ENCODE peak calls at places on chromosomes 2 and 18, in six cellular contexts. J is HCT116, M is K562, B is HepG2, K is H1, W is GM12878. V is an unnamed sample.

GRCh38 chr2:38406597-38407110 is 29.6 kb upstream of the ATL2 start:
- DNase-seq in W (no peak), J (no peak), B (peak; percentile 82), K (no peak), M (no peak), V (peak; percentile 79)

GRCh38 chr2:3078684-3079083 is 298.9 kb downstream of the EIPR1 start:
- DNase-seq in W (no peak), M (peak; percentile 35), J (no peak), B (no peak), K (no peak), V (no peak)

GRCh38 chr18:49814147-49814499 is 790 bp upstream of the ACAA2 start:
- DNase-seq in W (no peak), J (no peak), B (peak; percentile 23), M (peak; percentile 69), K (no peak), V (peak; percentile 13)

GRCh38 chr2:174449033-174449432 is 37.8 kb downstream of the GPR155 start:
- DNase-seq in M (no peak), B (no peak), W (no peak), J (no peak), K (no peak), V (no peak)

GRCh38 chr2:98043101-98043500 is 43.9 kb upstream of the VWA3B start:
- DNase-seq in W (no peak), B (no peak), J (no peak), K (no peak), M (no peak), V (no peak)

GRCh38 chr2:9941196-9941995 is 10.1 kb upstream of the GRHL1 start:
- DNase-seq in W (no peak), J (no peak), K (no peak), M (peak; percentile 52), B (peak; percentile 84), V (no peak)

GRCh38 chr18:32258558-32259204 is 68.8 kb downstream of the MEP1B start:
- DNase-seq in K (no peak), B (no peak), W (no peak), M (no peak), J (no peak), V (no peak)

GRCh38 chr18:68439672-68440071 is 275.2 kb downstream of the TMX3 start:
- DNase-seq in W (no peak), K (no peak), B (no peak), M (no peak), J (no peak), V (no peak)

GRCh38 chr2:23107341-23107941 is 277.5 kb upstream of the KLHL29 start:
- DNase-seq in J (no peak), W (no peak), K (no peak), M (no peak), B (no peak), V (no peak)

GRCh38 chr18:10140461-10140911 is 226.7 kb downstream of the VAPA start:
- DNase-seq in B (no peak), J (no peak), M (no peak), K (no peak), W (no peak), V (peak; percentile 28)

GRCh38 chr2:235670974-235671787 is 177.3 kb downstream of the AGAP1 start:
- DNase-seq in W (no peak), M (no peak), B (no peak), K (no peak), J (no peak), V (no peak)

GRCh38 chr18:75365837-75366236 is 61.7 kb downstream of the SMIM21 start:
- DNase-seq in K (no peak), W (no peak), M (no peak), J (no peak), B (no peak), V (no peak)

GRCh38 chr18:50933684-50934083 is 34.2 kb upstream of the ELAC1 start:
- DNase-seq in K (no peak), B (no peak), M (peak; percentile 50), J (no peak), W (no peak), V (no peak)

GRCh38 chr2:152513681-152514080 is 178.7 kb downstream of the FMNL2 start:
- DNase-seq in M (no peak), W (no peak), K (no peak), B (no peak), J (peak; percentile 22), V (no peak)

GRCh38 chr18:57915848-57916596 is 112.9 kb upstream of the ATP8B1 start:
- DNase-seq in M (peak; percentile 11), B (peak; percentile 17), W (no peak), J (no peak), K (no peak), V (no peak)

GRCh38 chr18:45688834-45689233 is 35.1 kb upstream of the SLC14A1 start:
- DNase-seq in J (no peak), K (no peak), B (no peak), M (no peak), W (no peak), V (no peak)

GRCh38 chr2:190881074-190881479 is 456 bp downstream of the GLS start:
- DNase-seq in W (no peak), J (no peak), M (no peak), B (no peak), K (no peak), V (no peak)

GRCh38 chr2:221380049-221380448 is 192.1 kb downstream of the EPHA4 start:
- DNase-seq in M (no peak), B (no peak), J (no peak), K (no peak), W (no peak), V (no peak)

GRCh38 chr2:42048318-42049251 is 764 bp downstream of the PKDCC start:
- DNase-seq in K (no peak), M (no peak), W (no peak), J (no peak), B (no peak), V (no peak)

GRCh38 chr2:28956890-28957289 is 24.2 kb upstream of the TOGARAM2 start:
- DNase-seq in W (no peak), M (peak; percentile 21), J (peak; percentile 44), B (no peak), K (no peak), V (no peak)

GRCh38 chr2:40652155-40652554 is 200.3 kb upstream of the SLC8A1 start:
- DNase-seq in W (no peak), M (no peak), K (no peak), J (no peak), B (no peak), V (no peak)

GRCh38 chr2:1586946-1587840 is 157.1 kb downstream of the PXDN start:
- DNase-seq in J (no peak), K (no peak), W (no peak), B (no peak), M (no peak), V (no peak)

GRCh38 chr2:231200805-231201474 is 2.5 kb downstream of the ARMC9 start:
- DNase-seq in B (no peak), M (peak; percentile 57), W (no peak), J (no peak), K (no peak), V (no peak)

GRCh38 chr2:130836501-130837174 is at the start of gene ARHGEF4:
- DNase-seq in K (no peak), J (peak; percentile 50), M (peak; percentile 41), W (no peak), B (no peak), V (no peak)

GRCh38 chr2:205752924-205753323 is 70.6 kb downstream of the NRP2 start:
- DNase-seq in W (no peak), J (no peak), B (no peak), K (no peak), M (no peak), V (no peak)

GRCh38 chr2:159281002-159281401 is 5.5 kb downstream of the WDSUB1 start:
- DNase-seq in B (no peak), J (no peak), W (no peak), K (no peak), M (no peak), V (no peak)

DNA sequence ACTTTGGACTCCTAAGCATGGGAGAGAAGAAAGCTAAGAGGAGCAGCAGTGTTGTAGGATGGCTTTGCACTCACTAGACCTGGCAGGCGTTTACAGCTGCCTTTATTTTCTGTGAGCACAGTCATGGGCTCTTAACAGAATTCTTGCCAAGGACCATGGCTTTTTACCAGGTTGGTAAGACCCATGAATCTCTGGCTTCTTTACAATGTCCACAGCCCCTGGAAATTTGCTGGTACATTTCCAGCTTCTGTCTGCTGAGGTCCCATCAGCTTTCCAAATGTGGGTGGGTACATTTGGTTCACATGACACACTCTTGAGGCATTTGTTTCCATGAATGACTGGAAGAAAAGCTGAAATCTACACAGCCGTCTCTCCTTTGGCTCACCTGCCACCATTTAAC is 162.7 kb downstream of the PPP1R1C start:
- DNase-seq in K (no peak), J (no peak), M (no peak), B (no peak), W (no peak), V (no peak)
- TF ChIP-seq ZNF274 in K (no peak), J (no peak), M (no peak), B (no peak), W (no peak), V (no peak)

GRCh38 chr2:185522472-185522871 is 216.1 kb upstream of the FSIP2 start:
- DNase-seq in J (no peak), W (no peak), M (no peak), B (peak; percentile 8), K (no peak), V (no peak)
- H3K9me3 ChIP-seq in J (no peaks in the 10 kb centered on the region), W (no peaks in the 10 kb centered on the region), M (no peaks in the 10 kb centered on the region), B (peaks cover 33% of the 10 kb centered on the region), K (no peaks in the 10 kb centered on the region), V (peaks cover 7% of the 10 kb centered on the region)

GRCh38 chr2:104854507-104855173 is 725 bp downstream of the POU3F3 start:
- DNase-seq in J (no peak), B (no peak), M (no peak), W (no peak), K (no peak), V (no peak)

GRCh38 chr2:104853926-104854506 is at the start of gene POU3F3:
- DNase-seq in J (no peak), M (no peak), B (no peak), K (peak; percentile 96), W (no peak), V (peak; percentile 95)

GRCh38 chr2:104852161-104852689 is 1.7 kb upstream of the POU3F3 start:
- DNase-seq in B (no peak), W (no peak), J (no peak), K (no peak), M (no peak), V (no peak)

GRCh38 chr2:104851236-104852160 is 2.4 kb upstream of the POU3F3 start:
- DNase-seq in M (no peak), W (no peak), J (no peak), K (no peak), B (no peak), V (no peak)

DNA sequence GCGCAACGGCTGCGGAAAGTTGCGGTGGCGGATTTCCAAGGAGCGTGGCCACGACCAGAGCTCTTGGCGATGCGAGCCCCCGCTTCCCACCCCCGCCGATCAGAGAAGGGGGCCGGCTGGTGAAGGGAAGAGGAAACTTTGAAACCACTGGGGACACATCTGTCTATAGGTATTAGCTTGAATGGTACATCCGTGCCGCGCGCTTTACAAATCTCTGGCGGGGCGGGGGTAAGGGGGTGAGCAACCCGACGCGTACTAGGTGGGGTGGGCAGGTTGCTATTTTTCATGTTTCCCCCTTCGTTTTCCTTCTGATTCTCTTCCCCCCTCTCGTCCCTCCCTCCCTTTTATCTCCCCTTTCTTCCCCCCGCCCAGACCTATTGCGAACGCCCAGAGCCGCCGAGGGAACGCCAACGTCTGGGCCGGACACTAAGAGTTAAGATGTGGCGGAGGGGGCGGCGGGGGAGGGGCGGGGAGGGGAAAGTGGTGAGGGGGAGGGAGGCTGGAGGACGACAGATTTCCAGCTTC is 452 bp upstream of the POU3F3 start:
- DNase-seq in W (no peak), M (no peak), K (no peak), B (no peak), J (no peak), V (no peak)
- H3K9ac ChIP-seq in W (no peak overlapping the region), M (no peak overlapping the region), K (no peak overlapping the region), B (no peak overlapping the region), J (no peak overlapping the region), V (no peak overlapping the region)

GRCh38 chr2:85797959-85798358 is 44.2 kb downstream of the ATOH8 start:
- DNase-seq in W (no peak), J (no peak), M (peak; percentile 38), K (no peak), B (peak; percentile 77), V (peak; percentile 30)
- TF ChIP-seq ZNF274 in W (no peak), J (no peak), M (no peak), K (no peak), B (no peak), V (no peak)